ENCODE peak calls at places on chromosomes 13 and 19, in five cellular contexts. T is psoas muscle, X is fibroblast of lung, M is A549, W is esophagus squamous epithelium. U is an unnamed sample.

GRCh38 chr13:49499889-49500660 is 4.3 kb downstream of the PHF11 start:
- DNase-seq in T (no peak), X (peak), M (no peak), W (no peak), U (no peak)

GRCh38 chr19:35357867-35358573 is at the start of gene FFAR3:
- DNase-seq in T (no peak), X (no peak), M (no peak), W (no peak), U (no peak)

GRCh38 chr13:110398564-110399507 is 91.8 kb downstream of the COL4A2 start:
- DNase-seq in T (no peak), X (peak), M (no peak), W (no peak), U (no peak)

GRCh38 chr19:5232798-5233505 is 107.7 kb downstream of the PTPRS start:
- DNase-seq in T (no peak), X (no peak), M (no peak), W (no peak), U (no peak)

GRCh38 chr19:53102701-53103140 is 501 bp downstream of the ZNF160 start:
- DNase-seq in T (peak), X (peak), M (no peak), W (no peak), U (peak)

GRCh38 chr19:16661480-16662034 is 618 bp downstream of the TMEM38A start:
- DNase-seq in T (peak), X (no peak), M (no peak), W (no peak), U (peak)

GRCh38 chr13:71285700-71286099 is 581.3 kb downstream of the DACH1 start:
- DNase-seq in T (no peak), X (no peak), M (no peak), W (no peak), U (no peak)

GRCh38 chr19:1037553-1038115 is 2.3 kb upstream of the ABCA7 start:
- DNase-seq in T (peak), X (no peak), M (no peak), W (no peak), U (peak)

GRCh38 chr13:32734511-32734910 is 148.3 kb downstream of the PDS5B start:
- DNase-seq in T (no peak), X (peak), M (no peak), W (no peak), U (no peak)

GRCh38 chr13:75359266-75359665 is 122.7 kb downstream of the TBC1D4 start:
- DNase-seq in T (no peak), X (peak), M (peak), W (no peak), U (no peak)

GRCh38 chr19:1312732-1313694 is 27.3 kb downstream of the EFNA2 start:
- DNase-seq in T (no peak), X (peak), M (peak), W (no peak), U (no peak)

GRCh38 chr19:41478875-41479756 is 36.2 kb downstream of the ERICH4 start:
- DNase-seq in T (no peak), X (no peak), M (no peak), W (no peak), U (no peak)

GRCh38 chr19:41479757-41480191 is 36.8 kb downstream of the ERICH4 start:
- DNase-seq in T (peak), X (no peak), M (no peak), W (no peak), U (no peak)

GRCh38 chr19:41476583-41476982 is 33.6 kb downstream of the ERICH4 start:
- DNase-seq in T (no peak), X (no peak), M (no peak), W (no peak), U (no peak)

GRCh38 chr19:41478171-41478570 is 35.2 kb downstream of the ERICH4 start:
- DNase-seq in T (no peak), X (no peak), M (no peak), W (no peak), U (no peak)

GRCh38 chr19:41480336-41480735 is 37.4 kb downstream of the ERICH4 start:
- DNase-seq in T (no peak), X (no peak), M (no peak), W (no peak), U (no peak)
- H3K27ac ChIP-seq in T (peak), X (no peak), M (no peak), W (peak), U (peak)

GRCh38 chr19:38213911-38214625 is 10.0 kb downstream of the DPF1 start:
- DNase-seq in T (no peak), X (peak), M (no peak), W (no peak), U (no peak)
- H3K27ac ChIP-seq in T (no peak), X (peak), M (no peak), W (no peak), U (no peak)

GRCh38 chr13:106573855-106574254 is 5.9 kb upstream of the ARGLU1 start:
- DNase-seq in T (peak), X (peak), M (no peak), W (no peak), U (no peak)
- H3K27ac ChIP-seq in T (no peak), X (peak), M (no peak), W (peak), U (no peak)

DNA sequence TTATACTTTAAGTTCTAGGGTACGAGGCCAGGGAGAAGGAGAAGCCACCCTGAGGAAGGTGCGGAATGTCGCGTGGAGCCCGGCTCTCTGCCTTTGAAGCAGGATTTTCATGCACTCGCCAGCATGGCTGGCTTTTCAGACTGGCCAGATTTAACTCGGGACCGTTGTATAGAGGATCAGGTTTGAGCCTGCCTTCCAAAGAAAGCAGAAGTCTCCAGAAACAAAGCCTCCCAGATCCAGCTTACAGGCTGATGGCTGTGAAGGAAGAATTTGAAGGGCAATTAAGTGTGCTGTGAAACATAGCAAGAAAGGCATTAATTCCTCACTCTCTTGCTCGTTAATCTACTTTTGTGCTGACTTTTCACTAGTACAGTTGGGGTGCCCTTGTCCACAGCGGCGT is 140.2 kb downstream of the SOX1 start:
- DNase-seq in T (no peak), X (no peak), M (no peak), W (no peak), U (no peak)
- H3K27ac ChIP-seq in T (no peak), X (no peak), M (no peak), W (no peak), U (no peak)